ENCODE peak calls at places on chromosome 16, in eight cellular contexts. O is adipocyte, D is endodermal cell, W is esophagus squamous epithelium, N is astrocyte of the spinal cord, E is sigmoid colon, M is Panc1, X is fibroblast of lung. B is an unnamed sample.

GRCh38 chr16:80746231-80746630 is 58.2 kb downstream of the CDYL2 start:
- DNase-seq in E (no peak), M (no peak), D (no peak), N (peak), O (no peak), W (no peak), X (no peak), B (no peak)

GRCh38 chr16:49350265-49351103 is 23.1 kb upstream of the C16orf78 start:
- DNase-seq in E (no peak), N (peak), M (peak), W (no peak), O (peak), X (peak), D (peak), B (peak)

GRCh38 chr16:81198635-81199034 is 39.9 kb upstream of the BCO1 start:
- DNase-seq in O (no peak), E (no peak), N (no peak), M (no peak), D (no peak), W (no peak), X (peak), B (peak)

GRCh38 chr16:70749681-70750601 is 51.0 kb downstream of the VAC14 start:
- DNase-seq in X (peak), M (no peak), D (peak), O (no peak), N (peak), W (no peak), E (no peak), B (no peak)

GRCh38 chr16:5977329-5977728 is 879.7 kb upstream of the EEF2KMT start:
- DNase-seq in E (no peak), D (no peak), N (no peak), X (no peak), O (no peak), W (no peak), M (no peak), B (no peak)

GRCh38 chr16:77324727-77325126 is 110.1 kb downstream of the ADAMTS18 start:
- DNase-seq in M (no peak), N (no peak), D (no peak), O (no peak), E (no peak), X (no peak), W (no peak), B (no peak)

GRCh38 chr16:31274831-31275816 is 15.3 kb downstream of the ITGAM start:
- DNase-seq in W (no peak), N (no peak), D (no peak), M (no peak), E (no peak), X (no peak), O (no peak), B (no peak)

GRCh38 chr16:1538804-1539520 is 5.5 kb downstream of the TMEM204 start:
- DNase-seq in E (no peak), N (no peak), X (no peak), M (no peak), O (no peak), D (peak), W (no peak), B (no peak)

GRCh38 chr16:27703545-27703944 is 153.6 kb downstream of the KATNIP start:
- DNase-seq in D (no peak), X (no peak), N (peak), M (no peak), W (no peak), E (peak), O (peak), B (peak)

GRCh38 chr16:78364501-78364900 is 265.0 kb downstream of the WWOX start:
- DNase-seq in N (no peak), X (peak), O (no peak), E (no peak), W (no peak), M (no peak), D (no peak), B (peak)

GRCh38 chr16:22183901-22184614 is 21.8 kb downstream of the SDR42E2 start:
- DNase-seq in D (peak), O (no peak), M (no peak), X (no peak), E (no peak), W (no peak), N (no peak), B (no peak)

GRCh38 chr16:23704772-23705516 is 8.1 kb downstream of the ERN2 start:
- DNase-seq in D (no peak), N (no peak), M (no peak), E (no peak), W (no peak), X (no peak), O (no peak), B (no peak)

GRCh38 chr16:82240111-82240510 is 70.1 kb upstream of the MPHOSPH6 start:
- DNase-seq in M (no peak), O (no peak), N (no peak), W (no peak), D (no peak), X (no peak), E (no peak), B (no peak)

GRCh38 chr16:16008666-16009065 is 59.2 kb downstream of the ABCC1 start:
- DNase-seq in M (no peak), W (no peak), D (no peak), N (no peak), O (no peak), X (no peak), E (no peak), B (no peak)

GRCh38 chr16:53084736-53085538 is 30.1 kb downstream of the CHD9 start:
- DNase-seq in X (peak), M (no peak), W (no peak), D (no peak), E (no peak), N (no peak), O (no peak), B (no peak)

GRCh38 chr16:28157768-28158535 is 53.8 kb downstream of the XPO6 start:
- DNase-seq in O (peak), N (no peak), W (no peak), E (no peak), X (peak), M (no peak), D (no peak), B (peak)

DNA sequence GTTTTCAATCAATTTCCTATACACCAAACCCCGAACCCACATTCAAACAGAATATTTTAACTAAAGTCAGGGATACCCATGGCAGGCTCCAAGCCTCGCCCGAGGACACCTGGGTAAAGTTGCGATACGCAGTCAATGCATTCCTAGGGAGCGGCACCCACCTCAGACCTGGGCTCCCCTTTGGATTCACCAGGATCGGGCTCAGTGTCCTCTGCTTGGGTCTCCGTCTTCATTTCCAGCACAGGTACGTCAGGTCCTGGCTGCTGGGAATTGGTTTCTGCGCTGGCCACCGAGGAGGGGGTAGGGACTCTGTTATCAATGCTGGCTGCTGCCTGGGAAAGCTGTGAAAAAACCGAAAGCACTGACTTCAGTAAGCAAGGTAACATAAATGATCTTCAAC is 51.7 kb upstream of the TRAP1 start:
- DNase-seq in X (no peak), W (no peak), N (no peak), E (no peak), M (no peak), D (peak), O (no peak), B (no peak)
- H3K4me3 ChIP-seq in X (no peak), W (no peak), N (no peak), E (no peak), M (no peak), D (no peak), O (no peak), B (no peak)

DNA sequence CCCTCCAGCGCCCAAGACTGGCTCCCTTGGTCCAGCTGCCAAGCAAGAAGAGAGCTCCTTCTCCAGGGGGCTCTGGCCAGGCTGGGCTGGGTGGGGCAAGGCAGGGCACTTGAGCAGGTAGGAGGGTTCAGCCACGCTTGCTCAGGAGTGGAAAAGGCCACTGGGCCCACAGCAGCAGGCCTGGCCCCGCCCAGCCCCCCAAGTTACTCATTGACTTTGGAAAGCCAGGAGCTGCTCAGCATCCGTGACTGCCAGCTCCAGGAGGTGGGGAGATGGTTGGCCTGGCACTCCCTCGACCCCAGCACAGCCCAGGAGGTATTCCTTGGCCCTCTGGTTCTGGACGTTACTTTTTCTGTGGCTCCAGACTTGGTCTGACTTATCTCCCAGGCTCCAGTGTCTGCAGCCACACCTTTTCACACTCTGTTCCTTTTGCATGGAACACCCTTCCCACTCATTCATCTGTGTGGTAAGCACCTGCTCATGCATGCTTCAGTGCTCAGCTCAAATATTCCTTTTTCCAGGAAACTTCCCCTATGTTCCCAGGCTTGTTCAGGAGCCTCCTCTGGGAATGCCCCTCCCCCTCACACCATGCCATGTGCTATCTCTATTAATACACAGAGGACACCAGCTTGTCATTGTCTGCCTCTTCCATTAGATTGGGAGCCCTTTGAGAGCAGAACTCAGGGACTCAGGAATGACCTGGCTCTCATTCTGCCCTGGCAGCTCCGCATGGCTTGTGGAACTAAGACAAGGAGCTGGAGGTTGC is at the start of gene CDH16:
- DNase-seq in E (no peak), N (no peak), M (no peak), X (no peak), O (no peak), W (no peak), D (no peak), B (no peak)
- H3K4me3 ChIP-seq in E (no peak), N (no peak), M (no peak), X (no peak), O (no peak), W (no peak), D (no peak), B (no peak)

DNA sequence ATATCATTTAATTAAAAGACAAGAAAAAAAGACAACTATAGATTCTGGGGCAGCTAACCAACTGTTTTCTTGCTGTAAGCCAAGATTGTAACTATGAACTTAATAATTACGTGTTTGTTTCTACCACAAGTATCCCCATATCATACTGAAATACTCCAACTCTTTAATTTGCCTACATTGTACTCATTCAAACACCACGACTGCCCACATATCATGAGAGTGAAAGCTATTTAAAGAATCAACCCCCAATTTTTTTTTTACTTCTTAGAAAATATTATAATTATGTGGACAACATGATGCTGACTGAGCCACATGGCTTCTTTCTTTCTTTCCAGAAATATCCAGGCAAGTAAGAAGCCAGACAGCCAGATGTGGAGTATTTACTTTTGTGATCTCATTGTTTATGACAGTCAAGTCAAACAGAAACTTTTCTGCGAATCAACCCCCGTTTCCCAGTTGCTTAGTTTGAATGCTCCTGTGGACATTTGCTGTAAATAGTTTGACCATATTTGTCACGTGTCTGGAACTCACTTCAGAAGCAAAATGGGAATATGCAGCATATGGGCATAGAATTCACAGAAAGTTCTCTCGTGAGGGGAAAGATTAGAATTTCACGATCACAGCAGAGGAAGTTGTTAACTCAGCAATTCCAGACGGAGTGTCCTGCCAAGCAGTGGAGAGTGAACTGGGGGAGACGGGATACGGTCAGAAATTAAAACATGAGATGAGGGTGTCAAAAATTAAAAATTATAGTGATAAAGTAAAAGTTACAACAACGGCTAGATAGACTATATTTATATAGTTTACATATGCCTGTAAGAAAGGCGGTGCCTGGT is 126.7 kb upstream of the PSMD7 start:
- DNase-seq in N (peak), W (no peak), M (no peak), D (no peak), O (peak), X (peak), E (no peak), B (peak)
- H3K4me3 ChIP-seq in N (no peak), W (no peak), M (no peak), D (no peak), O (peak), X (peak), E (no peak), B (peak)

DNA sequence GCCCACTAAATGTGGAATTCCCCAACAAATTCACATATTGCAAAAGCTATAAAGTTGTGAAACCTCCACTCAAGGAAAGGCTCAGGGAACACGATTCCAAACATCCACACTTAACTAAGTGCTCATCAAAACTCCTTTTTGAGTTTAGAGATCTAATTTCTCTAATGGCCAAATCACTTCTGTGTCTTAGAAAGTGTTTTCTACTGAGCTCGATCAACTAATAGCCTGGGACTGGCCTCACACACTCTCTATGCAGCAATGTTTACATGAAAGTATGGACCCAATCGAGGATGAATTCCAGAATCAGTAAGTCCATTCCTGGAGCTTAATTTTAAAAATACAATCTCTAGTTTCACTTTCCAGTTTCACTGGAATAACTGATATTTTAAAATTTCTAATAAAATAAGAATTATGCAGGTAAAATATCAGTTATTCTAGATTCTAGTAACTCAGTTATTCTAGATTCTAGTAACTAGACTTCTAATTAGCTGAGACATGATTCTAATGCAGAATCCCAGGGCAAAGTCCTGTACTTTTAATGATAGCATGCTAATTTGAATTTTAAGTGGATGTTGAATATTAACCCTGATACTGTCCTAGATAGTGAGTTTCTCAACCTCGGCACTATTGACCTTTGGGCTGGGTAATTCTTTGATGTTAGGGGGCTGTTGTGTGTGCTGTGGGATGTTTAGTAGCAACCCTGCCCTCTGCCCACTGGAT is 30.6 kb downstream of the SALL1 start:
- DNase-seq in W (no peak), D (no peak), M (no peak), X (no peak), E (no peak), N (no peak), O (no peak), B (no peak)
- H3K4me3 ChIP-seq in W (no peak), D (no peak), M (no peak), X (no peak), E (no peak), N (no peak), O (no peak), B (no peak)

GRCh38 chr16:280991-281659 is 734 bp downstream of the ARHGDIG start:
- DNase-seq in E (no peak), O (no peak), N (no peak), M (no peak), D (no peak), W (no peak), X (no peak), B (no peak)

GRCh38 chr16:278863-279366 is 1.5 kb upstream of the ARHGDIG start:
- DNase-seq in E (no peak), W (no peak), O (peak), N (no peak), M (peak), D (peak), X (peak), B (peak)

GRCh38 chr16:280552-280951 is at the start of gene ARHGDIG:
- DNase-seq in X (no peak), N (no peak), D (peak), W (no peak), E (no peak), O (peak), M (no peak), B (no peak)

GRCh38 chr16:279531-279930 is 860 bp upstream of the ARHGDIG start:
- DNase-seq in W (no peak), X (no peak), O (no peak), N (no peak), E (no peak), M (no peak), D (no peak), B (no peak)

DNA sequence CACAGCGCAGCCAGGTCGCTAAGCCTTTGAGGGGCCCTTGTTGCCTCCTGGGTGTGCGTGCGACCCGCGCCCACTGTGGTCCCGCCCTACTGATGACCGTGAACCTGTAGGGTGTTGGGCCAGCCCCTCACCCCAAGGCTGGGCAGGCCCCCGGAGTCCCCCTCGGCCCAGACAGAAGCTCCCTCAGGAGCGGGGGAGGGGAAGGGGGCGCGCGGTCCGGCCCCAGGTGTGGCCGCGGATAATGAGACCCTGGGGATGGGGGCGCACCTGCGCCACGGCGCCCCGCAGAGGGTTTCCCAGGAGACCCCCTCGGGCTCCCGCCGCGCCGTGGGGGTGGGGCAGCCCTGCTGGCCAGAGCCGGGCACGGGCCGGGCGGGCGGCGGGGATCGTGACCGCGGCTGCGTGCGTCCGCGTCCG is 378 bp upstream of the ARHGDIG start:
- DNase-seq in E (no peak), X (no peak), M (no peak), O (no peak), W (no peak), D (peak), N (no peak), B (no peak)
- H3K4me3 ChIP-seq in E (no peak), X (no peak), M (no peak), O (no peak), W (no peak), D (no peak), N (no peak), B (no peak)

DNA sequence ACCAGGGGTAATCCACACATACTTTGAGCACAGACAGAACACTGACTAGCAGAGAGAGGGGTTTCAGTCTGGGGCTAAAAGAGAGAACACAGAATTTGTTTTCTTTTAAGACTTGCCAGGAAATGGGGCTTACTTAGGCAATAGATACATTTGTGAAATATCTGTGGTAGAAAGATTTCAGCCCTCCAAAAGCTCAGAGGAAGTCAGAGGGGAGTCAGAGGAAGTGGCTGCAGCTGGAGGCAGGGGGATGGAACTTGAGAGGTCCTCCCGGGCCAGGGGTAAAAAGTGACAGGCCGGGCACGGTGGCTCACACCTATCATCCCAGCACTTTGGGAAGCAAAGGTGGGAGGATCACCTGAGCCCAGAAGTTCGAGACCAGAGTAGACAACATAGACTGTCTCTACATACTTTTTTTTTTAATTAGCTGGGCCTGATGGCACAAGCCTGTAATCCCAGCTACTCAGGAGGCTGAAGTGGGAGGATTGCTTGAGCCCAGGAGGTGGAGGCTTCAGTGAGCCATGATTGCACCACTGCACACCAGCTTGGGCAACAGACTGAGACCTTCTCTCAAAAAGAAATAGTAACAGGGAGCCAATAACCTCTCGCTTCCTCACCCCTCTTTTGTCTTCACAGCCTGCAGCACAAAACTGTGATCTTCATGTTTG is 49.9 kb downstream of the NLRC5 start:
- DNase-seq in D (no peak), M (no peak), E (no peak), N (peak), X (peak), O (peak), W (no peak), B (peak)
- H3K4me3 ChIP-seq in D (no peak), M (no peak), E (no peak), N (no peak), X (no peak), O (no peak), W (no peak), B (no peak)

DNA sequence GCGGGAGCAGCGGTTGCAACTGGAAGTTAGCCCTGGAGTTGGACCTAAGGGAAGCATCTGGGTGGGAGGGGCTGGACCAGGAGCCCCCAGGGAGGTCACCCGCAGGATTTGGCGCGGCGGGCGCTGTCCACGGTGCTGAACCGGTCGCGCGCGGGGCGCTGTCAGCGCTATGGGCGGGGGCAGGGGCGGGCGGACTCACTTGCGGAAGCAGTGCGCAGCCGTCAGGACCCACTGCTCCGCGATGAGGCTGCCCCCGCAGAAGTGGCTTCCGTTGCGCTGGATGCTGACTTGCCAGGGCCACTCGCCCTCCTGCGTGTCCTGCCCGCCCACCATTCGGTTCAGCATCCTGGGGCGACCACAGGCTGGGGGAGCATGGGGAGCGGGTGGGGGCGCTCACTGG is 4.5 kb downstream of the PRSS27 start:
- DNase-seq in O (peak), N (peak), X (peak), W (no peak), M (no peak), D (peak), E (no peak), B (peak)
- H3K4me3 ChIP-seq in O (no peak), N (no peak), X (no peak), W (peak), M (no peak), D (no peak), E (no peak), B (no peak)

GRCh38 chr16:58028541-58029070 is 3.1 kb downstream of the MMP15 start:
- DNase-seq in E (no peak), M (no peak), D (peak), O (no peak), X (no peak), N (no peak), W (no peak), B (no peak)
- H3K4me3 ChIP-seq in E (no peak), M (no peak), D (no peak), O (no peak), X (no peak), N (no peak), W (no peak), B (no peak)

B was measured in fibroblast of villous mesenchyme.